ENCODE peak calls at places on chromosome 11, in eight cellular contexts. Y is RCC 7860; E is H7; X is astrocyte of the cerebellum; D is activated CD4-positive, alpha-beta T cell treated with anti-CD3 and anti-CD28 coated beads, Interleukin-2, amount 50 U/mL, for 24 hours; A is H4; O is NCI-H1092; L is heart left ventricle. N is an unnamed sample.

GRCh38 chr11:47916361-47916841 is 64.0 kb upstream of the PTPRJ start:
- DNase-seq in E (no peak), L (peak), A (no peak), X (no peak), D (no peak), O (no peak), Y (no peak), N (no peak)

GRCh38 chr11:33636104-33636503 is 64.5 kb downstream of the C11orf91 start:
- DNase-seq in O (no peak), E (no peak), D (no peak), A (peak), Y (no peak), L (no peak), X (no peak), N (no peak)

GRCh38 chr11:8702598-8702915 is 20.0 kb downstream of the RPL27A start:
- DNase-seq in X (no peak), D (no peak), E (no peak), A (no peak), L (no peak), Y (no peak), O (no peak), N (no peak)

GRCh38 chr11:80841716-80842115 is 1400.9 kb upstream of the TENM4 start:
- DNase-seq in O (no peak), L (no peak), A (no peak), D (no peak), Y (no peak), E (no peak), X (no peak), N (no peak)

GRCh38 chr11:1777737-1778136 is 14.0 kb upstream of the CTSD start:
- DNase-seq in X (no peak), O (no peak), E (peak), A (no peak), L (no peak), D (no peak), Y (no peak), N (no peak)

GRCh38 chr11:1336836-1337646 is 27.6 kb upstream of the TOLLIP start:
- DNase-seq in E (peak), L (no peak), D (peak), Y (no peak), X (no peak), O (no peak), A (no peak), N (no peak)

GRCh38 chr11:35746356-35747153 is 84.0 kb downstream of the TRIM44 start:
- DNase-seq in Y (no peak), O (no peak), A (no peak), X (no peak), D (no peak), L (no peak), E (no peak), N (no peak)

GRCh38 chr11:29024386-29024785 is 916.2 kb downstream of the METTL15 start:
- DNase-seq in X (no peak), O (no peak), D (no peak), A (no peak), E (no peak), Y (no peak), L (no peak), N (no peak)

GRCh38 chr11:129894281-129895125 is 875 bp downstream of the NFRKB start:
- DNase-seq in X (no peak), A (no peak), D (no peak), L (no peak), E (no peak), Y (no peak), O (peak), N (no peak)

GRCh38 chr11:119417726-119418540 is 5.0 kb downstream of the THY1 start:
- DNase-seq in A (peak), Y (peak), X (peak), O (no peak), E (peak), D (no peak), L (no peak), N (no peak)